ENCODE peak calls at places on chromosomes 1 and 21, in nine cellular contexts. H is A549, E is GM12878, Z is H1, F is K562, S is SK-N-SH, G is HepG2, M is HCT116, R is endothelial cell of umbilical vein. D is an unnamed sample.

GRCh38 chr1:228988655-228989054 is 253.4 kb downstream of the RHOU start:
- DNase-seq in H (no peak), Z (no peak), E (no peak), M (no peak), F (no peak), G (peak; percentile 36), S (no peak), R (no peak), D (peak; percentile 78)

GRCh38 chr1:169483500-169483966 is 2.2 kb downstream of the SLC19A2 start:
- DNase-seq in Z (no peak), H (no peak), M (no peak), R (no peak), G (peak; percentile 72), S (no peak), E (no peak), F (peak; percentile 29), D (no peak)

GRCh38 chr1:203915811-203916210 is 54.4 kb downstream of the SNRPE start:
- DNase-seq in E (no peak), H (peak; percentile 58), R (no peak), F (no peak), Z (no peak), S (no peak), M (no peak), G (no peak), D (no peak)

GRCh38 chr1:192809286-192810252 is 730 bp downstream of the RGS2 start:
- DNase-seq in Z (no peak), H (peak; percentile 48), M (no peak), G (no peak), S (peak; percentile 37), E (no peak), F (peak; percentile 14), R (peak; percentile 68), D (peak; percentile 71)

GRCh38 chr21:32349333-32349944 is 43.4 kb downstream of the URB1 start:
- DNase-seq in R (no peak), Z (no peak), M (no peak), S (no peak), H (no peak), G (no peak), E (no peak), F (no peak), D (no peak)

GRCh38 chr1:1630965-1631792 is 794 bp upstream of the MMP23B start:
- DNase-seq in R (no peak), M (no peak), G (no peak), F (no peak), Z (peak; percentile 70), S (peak; percentile 57), H (no peak), E (no peak), D (peak; percentile 5)

GRCh38 chr21:41407541-41408460 is 18.2 kb upstream of the MX1 start:
- DNase-seq in M (no peak), F (no peak), H (no peak), R (no peak), Z (no peak), S (no peak), G (no peak), E (no peak), D (no peak)

GRCh38 chr1:211377539-211378461 is 51.2 kb downstream of the TRAF5 start:
- DNase-seq in R (no peak), G (no peak), Z (no peak), E (no peak), H (no peak), S (no peak), M (no peak), F (no peak), D (no peak)

GRCh38 chr1:241479294-241479693 is 40.3 kb downstream of the FH start:
- DNase-seq in E (no peak), M (no peak), H (no peak), F (no peak), Z (no peak), G (no peak), S (no peak), R (no peak), D (no peak)

GRCh38 chr1:235304549-235305451 is 23.2 kb downstream of the ARID4B start:
- DNase-seq in Z (no peak), F (no peak), H (no peak), G (no peak), S (peak; percentile 72), R (peak; percentile 31), E (no peak), M (no peak), D (no peak)

GRCh38 chr1:97139512-97139911 is 417.9 kb downstream of the PTBP2 start:
- DNase-seq in M (no peak), Z (no peak), H (no peak), S (no peak), E (no peak), R (no peak), F (no peak), G (no peak), D (no peak)

GRCh38 chr1:57546931-57547330 is 123.1 kb upstream of the DAB1 start:
- DNase-seq in M (no peak), Z (no peak), H (no peak), E (no peak), R (no peak), F (no peak), G (no peak), S (no peak), D (no peak)

GRCh38 chr1:1047963-1048362 is 26.1 kb downstream of the RNF223 start:
- DNase-seq in M (no peak), F (no peak), S (no peak), G (no peak), H (no peak), Z (no peak), R (no peak), E (no peak), D (no peak)

DNA sequence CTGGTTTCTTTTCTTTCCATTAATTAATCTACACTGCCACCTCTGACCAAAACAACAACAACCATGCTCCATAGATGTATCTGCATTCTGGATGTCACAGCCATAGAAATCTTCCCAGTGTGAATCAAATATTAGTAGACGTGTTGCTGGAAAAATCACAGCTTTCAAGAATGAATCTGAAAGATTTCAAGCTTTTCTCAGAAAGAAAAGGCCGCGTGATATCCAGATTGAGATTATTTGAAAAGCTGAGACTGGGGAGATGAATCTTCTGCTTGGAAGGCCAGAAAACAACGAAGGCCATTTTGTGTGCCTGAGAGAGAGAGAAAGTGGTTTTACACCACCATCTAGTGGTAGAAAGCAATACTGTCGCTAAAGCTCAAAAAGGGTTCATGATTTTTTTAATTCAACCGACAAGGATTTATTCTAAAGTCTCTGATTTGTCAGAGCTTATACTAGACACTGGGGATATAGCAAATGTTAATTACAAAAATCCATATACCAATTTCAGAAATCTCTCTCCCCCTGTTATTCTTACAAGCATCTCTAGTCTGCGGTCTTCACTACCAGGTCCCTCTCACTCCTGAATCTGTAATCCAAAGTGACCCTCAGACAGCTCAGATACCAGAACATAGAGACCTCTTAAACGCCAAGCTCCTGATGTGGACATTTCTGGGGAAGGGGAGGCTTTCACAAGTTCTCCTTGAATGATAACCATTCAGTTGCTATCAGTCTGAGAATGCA is 87.5 kb upstream of the SGIP1 start:
- DNase-seq in G (peak; percentile 47), Z (no peak), E (peak; percentile 63), R (peak; percentile 89), M (peak; percentile 74), H (peak; percentile 68), S (peak; percentile 64), F (peak; percentile 41), D (peak; percentile 78)
- TF ChIP-seq MAX in G (no peak), Z (no peak), E (no peak), R (no peak), M (no peak), H (no peak), S (no peak), F (no peak), D (no peak)

GRCh38 chr1:244324176-244324883 is 127.4 kb downstream of the ADSS2 start:
- DNase-seq in H (no peak), S (no peak), F (no peak), G (no peak), M (no peak), Z (no peak), E (no peak), R (peak; percentile 20), D (no peak)
- H3K4me3 ChIP-seq in H (no peak overlapping the region), S (no peak overlapping the region), F (no peak overlapping the region), G (no peak overlapping the region), M (no peak overlapping the region), Z (no peak overlapping the region), E (peak overlapping the region; percentile 41), R (peak overlapping the region; percentile 65), D (peak overlapping the region; percentile 18)

GRCh38 chr1:47519971-47520370 is 82.1 kb downstream of the FOXD2 start:
- DNase-seq in Z (no peak), M (no peak), R (no peak), E (no peak), H (no peak), F (no peak), G (no peak), S (no peak), D (no peak)

GRCh38 chr1:47519491-47519890 is 81.6 kb downstream of the FOXD2 start:
- DNase-seq in S (no peak), G (no peak), M (no peak), H (no peak), Z (no peak), R (no peak), E (no peak), F (no peak), D (no peak)

GRCh38 chr1:47523812-47524170 is 85.9 kb downstream of the FOXD2 start:
- DNase-seq in S (no peak), E (no peak), R (peak; percentile 21), H (no peak), Z (no peak), F (no peak), G (no peak), M (no peak), D (no peak)

GRCh38 chr1:47522890-47523811 is 85.3 kb downstream of the FOXD2 start:
- DNase-seq in E (no peak), M (no peak), F (no peak), S (no peak), R (peak; percentile 46), Z (no peak), H (no peak), G (no peak), D (no peak)

DNA sequence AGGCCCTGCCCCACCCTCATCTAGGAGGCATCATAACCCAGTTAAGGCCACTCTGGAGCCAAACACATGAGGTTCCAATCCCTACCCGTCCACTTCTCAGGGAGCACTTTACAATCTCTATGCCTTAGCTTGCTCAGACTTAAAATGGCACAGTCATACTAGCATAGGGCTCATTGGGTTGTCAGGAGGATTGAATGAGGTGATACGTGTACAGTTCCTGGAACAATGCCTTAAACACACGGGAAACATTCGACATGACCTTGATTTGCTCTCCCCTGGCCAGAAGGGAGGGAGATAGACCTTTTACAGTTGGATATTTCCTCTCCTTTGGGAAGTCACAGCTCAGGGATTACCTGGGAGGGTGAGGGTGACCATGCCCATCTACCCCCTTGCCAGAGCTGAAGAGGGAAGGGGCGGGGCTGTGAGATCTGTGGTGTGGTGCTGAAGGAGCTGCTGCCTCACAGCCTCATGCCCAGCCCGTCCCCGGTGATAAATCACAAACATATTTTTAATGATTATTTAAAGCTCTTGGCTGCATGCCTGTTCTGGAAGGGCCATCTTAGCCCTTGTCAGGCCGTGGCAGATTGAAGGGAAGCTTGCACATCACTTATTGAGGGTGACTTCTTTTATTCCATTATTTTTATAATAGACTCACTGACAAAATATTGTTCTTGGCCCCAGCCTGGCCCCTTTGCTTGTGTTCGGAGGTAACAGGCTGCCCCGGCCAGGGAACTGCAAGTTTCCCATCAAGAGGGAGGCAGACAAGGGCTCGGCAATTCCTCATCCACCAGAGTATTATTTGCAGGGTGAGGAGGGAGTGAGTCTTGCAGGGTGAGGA is 83.4 kb downstream of the FOXD2 start:
- DNase-seq in G (no peak), F (no peak), Z (no peak), R (peak; percentile 73), E (no peak), S (no peak), H (no peak), M (no peak), D (no peak)
- TF ChIP-seq CTCF in G (no peak), F (no peak), Z (no peak), R (no peak), E (no peak), S (no peak), H (no peak), M (no peak), D (no peak)

GRCh38 chr1:15965228-15965767 is 10.6 kb downstream of the ZBTB17 start:
- DNase-seq in S (no peak), R (peak; percentile 51), Z (no peak), H (no peak), M (no peak), G (no peak), E (peak; percentile 82), F (peak; percentile 6), D (no peak)
- TF ChIP-seq MAX in S (no peak), R (no peak), Z (no peak), H (no peak), M (no peak), G (no peak), E (no peak), F (no peak), D (no peak)